ENCODE peak calls at places on chromosome 2, in ten cellular contexts. Q is PC-3; M is effector memory CD4-positive, alpha-beta T cell; B is Right ventricle myocardium superior; G is HFFc6; U is hypothalamus; F is prostate gland; H is non-pigmented ciliary epithelial cell; I is tibial artery; X is neural crest cell. V is an unnamed sample.
A peak's percentile ranks its signal among the peaks of the same experiment; 100 is the strongest.

GRCh38 chr2:9053534-9053931 is 50.0 kb upstream of the MBOAT2 start:
- DNase-seq in B (no peak), U (no peak), H (no peak), M (no peak), F (no peak), G (no peak), I (no peak), X (no peak), Q (peak; percentile 37), V (no peak)

GRCh38 chr2:26356771-26357170 is 10.2 kb upstream of the ADGRF3 start:
- DNase-seq in U (no peak), I (no peak), B (no peak), G (no peak), Q (no peak), X (no peak), F (no peak), M (no peak), H (no peak), V (no peak)

GRCh38 chr2:200350796-200351195 is 44.3 kb downstream of the SPATS2L start:
- DNase-seq in I (no peak), M (no peak), F (no peak), X (no peak), Q (no peak), B (no peak), U (no peak), H (peak; percentile 51), G (peak; percentile 30), V (no peak)

GRCh38 chr2:120771556-120772208 is 36.0 kb downstream of the GLI2 start:
- DNase-seq in M (no peak), I (peak; percentile 68), H (peak; percentile 66), X (no peak), U (no peak), B (peak; percentile 71), F (no peak), Q (peak; percentile 76), G (peak; percentile 96), V (peak; percentile 86)

GRCh38 chr2:70834106-70834505 is 1.5 kb downstream of the CD207 start:
- DNase-seq in B (no peak), F (no peak), M (no peak), U (no peak), G (no peak), Q (no peak), H (no peak), X (no peak), I (no peak), V (no peak)

GRCh38 chr2:241852116-241852980 is 6.3 kb downstream of the PDCD1 start:
- DNase-seq in U (no peak), F (no peak), Q (no peak), X (no peak), M (no peak), H (no peak), I (no peak), G (no peak), B (peak; percentile 37), V (no peak)

GRCh38 chr2:237429761-237430160 is 15.8 kb upstream of the COL6A3 start:
- DNase-seq in F (no peak), M (no peak), X (no peak), G (no peak), H (no peak), B (no peak), U (no peak), Q (no peak), I (no peak), V (no peak)

GRCh38 chr2:240817496-240818292 is 2.3 kb downstream of the KIF1A start:
- DNase-seq in F (no peak), M (no peak), Q (no peak), G (no peak), X (no peak), H (no peak), I (no peak), B (no peak), U (no peak), V (peak; percentile 47)

GRCh38 chr2:166516712-166517303 is 22.8 kb upstream of the SCN7A start:
- DNase-seq in U (no peak), X (peak; percentile 42), I (no peak), F (no peak), H (no peak), G (peak; percentile 10), B (peak; percentile 42), M (no peak), Q (peak; percentile 65), V (peak; percentile 58)

GRCh38 chr2:201779996-201780673 is 598 bp downstream of the ALS2 start:
- DNase-seq in B (no peak), M (no peak), H (no peak), G (no peak), Q (peak; percentile 14), F (peak; percentile 8), U (no peak), I (peak; percentile 35), X (no peak), V (no peak)

GRCh38 chr2:49490710-49491109 is 336.4 kb upstream of the FSHR start:
- DNase-seq in M (no peak), H (no peak), G (no peak), I (no peak), U (no peak), F (peak; percentile 59), X (no peak), B (peak; percentile 31), Q (peak; percentile 22), V (peak; percentile 29)

GRCh38 chr2:174025271-174026121 is 60.3 kb upstream of the SP3 start:
- DNase-seq in F (peak; percentile 32), G (no peak), Q (no peak), X (no peak), B (peak; percentile 87), I (peak; percentile 94), H (peak; percentile 85), U (no peak), M (no peak), V (peak; percentile 93)

GRCh38 chr2:177585234-177585863 is 192.8 kb downstream of the AGPS start:
- DNase-seq in G (no peak), M (no peak), B (peak; percentile 47), I (no peak), U (no peak), F (peak; percentile 73), X (no peak), Q (no peak), H (no peak), V (peak; percentile 14)

GRCh38 chr2:23426284-23426905 is 41.4 kb downstream of the KLHL29 start:
- DNase-seq in B (peak; percentile 66), H (no peak), M (no peak), F (no peak), Q (no peak), U (no peak), I (peak; percentile 87), G (peak; percentile 61), X (no peak), V (peak; percentile 83)

GRCh38 chr2:219490600-219491130 is 8.0 kb upstream of the GMPPA start:
- DNase-seq in X (no peak), U (no peak), Q (no peak), G (no peak), M (no peak), I (no peak), F (no peak), B (no peak), H (no peak), V (peak; percentile 32)

GRCh38 chr2:3956344-3956743 is 253.0 kb downstream of the DCDC2C start:
- DNase-seq in Q (no peak), G (no peak), M (no peak), F (no peak), H (no peak), X (no peak), I (no peak), U (no peak), B (no peak), V (no peak)

GRCh38 chr2:12227941-12228608 is 481.6 kb downstream of the LPIN1 start:
- DNase-seq in M (no peak), B (no peak), F (no peak), G (peak; percentile 73), U (no peak), H (peak; percentile 60), I (no peak), Q (no peak), X (no peak), V (no peak)

GRCh38 chr2:43131890-43132522 is 94.4 kb downstream of the ZFP36L2 start:
- DNase-seq in I (no peak), G (no peak), U (no peak), Q (peak; percentile 26), H (no peak), X (no peak), F (no peak), M (no peak), B (no peak), V (no peak)

GRCh38 chr2:231640646-231641111 is 48.0 kb downstream of the TEX44 start:
- DNase-seq in X (no peak), U (no peak), I (peak; percentile 80), Q (peak; percentile 21), B (peak; percentile 73), G (no peak), H (no peak), F (no peak), M (no peak), V (peak; percentile 84)

GRCh38 chr2:69216535-69217332 is 170.3 kb downstream of the GFPT1 start:
- DNase-seq in F (no peak), G (no peak), B (peak; percentile 53), U (no peak), Q (no peak), I (no peak), X (peak; percentile 3), H (no peak), M (no peak), V (peak; percentile 21)

GRCh38 chr2:112093216-112093615 is 38.1 kb downstream of the TMEM87B start:
- DNase-seq in X (no peak), I (no peak), M (no peak), Q (no peak), F (no peak), U (no peak), H (no peak), B (no peak), G (no peak), V (no peak)

GRCh38 chr2:105425936-105426625 is 27.2 kb upstream of the FHL2 start:
- DNase-seq in G (no peak), Q (no peak), X (no peak), F (no peak), M (no peak), U (no peak), I (no peak), B (no peak), H (no peak), V (no peak)

GRCh38 chr2:217714268-217714643 is 288.5 kb downstream of the TNS1 start:
- DNase-seq in M (no peak), H (no peak), G (no peak), B (peak; percentile 80), I (peak; percentile 73), Q (peak; percentile 36), F (no peak), U (peak; percentile 35), X (peak; percentile 60), V (peak; percentile 88)

GRCh38 chr2:219851801-219852481 is 224.5 kb downstream of the SLC4A3 start:
- DNase-seq in Q (peak; percentile 83), X (no peak), F (no peak), M (no peak), H (no peak), G (peak; percentile 47), I (no peak), U (no peak), B (peak; percentile 43), V (no peak)

GRCh38 chr2:216339456-216340279 is 32.6 kb downstream of the MARCHF4 start:
- DNase-seq in B (no peak), H (no peak), M (no peak), Q (peak; percentile 9), F (peak; percentile 13), U (no peak), G (peak; percentile 37), X (peak; percentile 23), I (no peak), V (peak; percentile 72)

GRCh38 chr2:240060977-240061591 is 7.8 kb upstream of the OR6B3 start:
- DNase-seq in X (peak; percentile 48), H (peak; percentile 5), B (no peak), U (no peak), G (peak; percentile 52), M (no peak), I (no peak), F (peak; percentile 26), Q (peak; percentile 79), V (no peak)

GRCh38 chr2:54763636-54764291 is 40.3 kb downstream of the EML6 start:
- DNase-seq in H (no peak), Q (no peak), I (no peak), F (no peak), U (no peak), B (no peak), G (no peak), M (no peak), X (no peak), V (no peak)

GRCh38 chr2:55609193-55609794 is 8.1 kb downstream of the PPP4R3B start:
- DNase-seq in B (no peak), G (no peak), F (no peak), M (no peak), I (no peak), H (no peak), Q (no peak), X (no peak), U (no peak), V (no peak)

V was measured in right cardiac atrium.